ENCODE peak calls at places on chromosome 2, in nine cellular contexts. U is HL-60, C is transverse colon, G is breast epithelium, V is upper lobe of left lung, J is GM12891, L is HepG2, I is K562, F is GM23338. Q is an unnamed sample.

GRCh38 chr2:227411320-227411989 is 23.7 kb upstream of the SCYGR1 start:
- DNase-seq in U (no peak), C (no peak), G (peak), V (no peak), J (no peak), L (no peak), I (no peak), F (no peak), Q (no peak)

GRCh38 chr2:238570926-238571325 is 144.2 kb downstream of the ASB1 start:
- DNase-seq in U (no peak), C (no peak), G (no peak), V (no peak), J (no peak), L (no peak), I (no peak), F (no peak), Q (peak)

GRCh38 chr2:170766693-170767092 is 3.5 kb upstream of the ERICH2 start:
- DNase-seq in U (no peak), C (no peak), G (no peak), V (no peak), J (no peak), L (peak), I (no peak), F (peak), Q (no peak)

GRCh38 chr2:191206613-191207471 is 38.4 kb upstream of the MYO1B start:
- DNase-seq in U (no peak), C (peak), G (no peak), V (no peak), J (no peak), L (no peak), I (no peak), F (no peak), Q (no peak)

GRCh38 chr2:177530513-177531039 is 138.0 kb downstream of the AGPS start:
- DNase-seq in U (no peak), C (no peak), G (no peak), V (no peak), J (no peak), L (no peak), I (no peak), F (no peak), Q (no peak)

GRCh38 chr2:158984554-158985207 is 16.2 kb downstream of the TANC1 start:
- DNase-seq in U (no peak), C (no peak), G (no peak), V (peak), J (no peak), L (no peak), I (no peak), F (peak), Q (no peak)

GRCh38 chr2:100588071-100588786 is 25.4 kb downstream of the PDCL3 start:
- DNase-seq in U (peak), C (no peak), G (no peak), V (no peak), J (no peak), L (no peak), I (peak), F (no peak), Q (no peak)

GRCh38 chr2:48279347-48279746 is 250.6 kb upstream of the STON1 start:
- DNase-seq in U (no peak), C (no peak), G (no peak), V (no peak), J (no peak), L (no peak), I (no peak), F (no peak), Q (no peak)

GRCh38 chr2:17821535-17822451 is 5.5 kb downstream of the MSGN1 start:
- DNase-seq in U (no peak), C (no peak), G (no peak), V (no peak), J (no peak), L (no peak), I (no peak), F (no peak), Q (no peak)

GRCh38 chr2:158753561-158754302 is 41.4 kb upstream of the DAPL1 start:
- DNase-seq in U (peak), C (peak), G (no peak), V (no peak), J (peak), L (peak), I (peak), F (peak), Q (no peak)

GRCh38 chr2:165113414-165113813 is 90.4 kb downstream of the SCN3A start:
- DNase-seq in U (no peak), C (no peak), G (no peak), V (no peak), J (no peak), L (no peak), I (no peak), F (no peak), Q (no peak)

GRCh38 chr2:64035067-64035942 is 16.1 kb upstream of the VPS54 start:
- DNase-seq in U (no peak), C (no peak), G (no peak), V (no peak), J (no peak), L (no peak), I (no peak), F (no peak), Q (no peak)

GRCh38 chr2:181738074-181738473 is 57.8 kb upstream of the NEUROD1 start:
- DNase-seq in U (no peak), C (no peak), G (no peak), V (no peak), J (no peak), L (no peak), I (no peak), F (peak), Q (no peak)

GRCh38 chr2:16362611-16363010 is 303.0 kb downstream of the CYRIA start:
- DNase-seq in U (no peak), C (no peak), G (no peak), V (no peak), J (no peak), L (no peak), I (no peak), F (no peak), Q (no peak)

GRCh38 chr2:76447294-76447693 is 736.6 kb upstream of the GCFC2 start:
- DNase-seq in U (no peak), C (no peak), G (no peak), V (no peak), J (no peak), L (no peak), I (no peak), F (no peak), Q (no peak)

GRCh38 chr2:8345200-8345599 is 336.7 kb upstream of the ID2 start:
- DNase-seq in U (no peak), C (no peak), G (no peak), V (no peak), J (no peak), L (no peak), I (no peak), F (no peak), Q (no peak)

GRCh38 chr2:150924862-150925261 is 336.8 kb downstream of the RBM43 start:
- DNase-seq in U (no peak), C (no peak), G (no peak), V (no peak), J (no peak), L (no peak), I (no peak), F (no peak), Q (no peak)

GRCh38 chr2:39494784-39495251 is 57.7 kb upstream of the MAP4K3 start:
- DNase-seq in U (no peak), C (no peak), G (no peak), V (no peak), J (no peak), L (no peak), I (no peak), F (peak), Q (no peak)

GRCh38 chr2:240140511-240140910 is at the start of gene OTOS:
- DNase-seq in U (no peak), C (no peak), G (no peak), V (no peak), J (no peak), L (no peak), I (no peak), F (no peak), Q (peak)

GRCh38 chr2:3110555-3110954 is 267.1 kb downstream of the EIPR1 start:
- DNase-seq in U (no peak), C (no peak), G (no peak), V (no peak), J (no peak), L (no peak), I (no peak), F (no peak), Q (no peak)

GRCh38 chr2:100987536-100987935 is 14.6 kb upstream of the RPL31 start:
- DNase-seq in U (no peak), C (no peak), G (no peak), V (no peak), J (no peak), L (no peak), I (no peak), F (no peak), Q (no peak)

GRCh38 chr2:241849616-241850543 is 8.8 kb downstream of the PDCD1 start:
- DNase-seq in U (no peak), C (no peak), G (no peak), V (peak), J (peak), L (peak), I (no peak), F (no peak), Q (no peak)

GRCh38 chr2:207819839-207820784 is 50.4 kb upstream of the FZD5 start:
- DNase-seq in U (no peak), C (peak), G (no peak), V (no peak), J (no peak), L (peak), I (no peak), F (no peak), Q (no peak)

GRCh38 chr2:135703300-135703699 is 38.4 kb upstream of the UBXN4 start:
- DNase-seq in U (no peak), C (no peak), G (no peak), V (no peak), J (no peak), L (no peak), I (no peak), F (no peak), Q (no peak)

GRCh38 chr2:159936471-159936870 is 125.9 kb downstream of the PLA2R1 start:
- DNase-seq in U (no peak), C (no peak), G (no peak), V (no peak), J (no peak), L (no peak), I (peak), F (peak), Q (no peak)

GRCh38 chr2:174343343-174343637 is 8.5 kb downstream of the SP9 start:
- DNase-seq in U (no peak), C (no peak), G (no peak), V (no peak), J (no peak), L (no peak), I (no peak), F (no peak), Q (no peak)

GRCh38 chr2:238790126-238790820 is 57.6 kb upstream of the TWIST2 start:
- DNase-seq in U (no peak), C (no peak), G (no peak), V (no peak), J (no peak), L (no peak), I (no peak), F (no peak), Q (no peak)

GRCh38 chr2:46545015-46545839 is 65.9 kb downstream of the TMEM247 start:
- DNase-seq in U (no peak), C (no peak), G (no peak), V (no peak), J (no peak), L (no peak), I (peak), F (no peak), Q (no peak)

GRCh38 chr2:230007931-230008707 is 60.6 kb downstream of the SLC16A14 start:
- DNase-seq in U (peak), C (peak), G (peak), V (peak), J (peak), L (peak), I (peak), F (peak), Q (peak)

GRCh38 chr2:46336560-46336959 is 39.4 kb downstream of the EPAS1 start:
- DNase-seq in U (no peak), C (no peak), G (no peak), V (no peak), J (no peak), L (no peak), I (no peak), F (no peak), Q (no peak)

GRCh38 chr2:108383146-108383830 is 5.5 kb downstream of the SULT1C4 start:
- DNase-seq in U (no peak), C (no peak), G (no peak), V (no peak), J (no peak), L (peak), I (no peak), F (peak), Q (no peak)

GRCh38 chr2:135963841-135964240 is 21.6 kb downstream of the DARS1 start:
- DNase-seq in U (no peak), C (no peak), G (no peak), V (no peak), J (no peak), L (no peak), I (no peak), F (no peak), Q (no peak)

GRCh38 chr2:184599875-184600227 is 1.5 kb downstream of the ZNF804A start:
- DNase-seq in U (no peak), C (no peak), G (no peak), V (no peak), J (no peak), L (no peak), I (no peak), F (no peak), Q (no peak)

DNA sequence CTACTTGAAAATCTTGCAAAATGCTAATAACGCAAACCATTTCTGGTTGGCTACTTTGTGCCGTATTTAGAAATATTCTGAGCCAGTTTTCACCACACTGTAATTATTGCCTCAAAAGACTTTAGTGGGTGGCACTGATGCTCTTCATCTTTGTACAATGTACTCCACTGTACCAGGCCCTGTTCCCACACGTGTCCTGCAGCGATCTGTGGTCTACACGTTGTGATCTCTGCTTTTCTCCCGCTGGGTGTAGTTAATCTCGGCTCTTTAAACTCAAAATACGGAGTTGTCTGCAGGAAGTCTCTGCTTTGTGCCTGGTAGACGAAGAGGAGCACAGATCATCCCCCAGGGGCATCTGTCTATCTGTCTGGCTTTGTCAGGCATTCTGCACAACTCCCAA is 12.1 kb upstream of the GREB1 start:
- DNase-seq in U (no peak), C (no peak), G (no peak), V (no peak), J (no peak), L (no peak), I (no peak), F (no peak), Q (no peak)
- TF ChIP-seq POLR2AphosphoS5 in U (no peak), C (no peak), G (no peak), V (no peak), J (no peak), L (no peak), I (no peak), F (no peak), Q (no peak)

DNA sequence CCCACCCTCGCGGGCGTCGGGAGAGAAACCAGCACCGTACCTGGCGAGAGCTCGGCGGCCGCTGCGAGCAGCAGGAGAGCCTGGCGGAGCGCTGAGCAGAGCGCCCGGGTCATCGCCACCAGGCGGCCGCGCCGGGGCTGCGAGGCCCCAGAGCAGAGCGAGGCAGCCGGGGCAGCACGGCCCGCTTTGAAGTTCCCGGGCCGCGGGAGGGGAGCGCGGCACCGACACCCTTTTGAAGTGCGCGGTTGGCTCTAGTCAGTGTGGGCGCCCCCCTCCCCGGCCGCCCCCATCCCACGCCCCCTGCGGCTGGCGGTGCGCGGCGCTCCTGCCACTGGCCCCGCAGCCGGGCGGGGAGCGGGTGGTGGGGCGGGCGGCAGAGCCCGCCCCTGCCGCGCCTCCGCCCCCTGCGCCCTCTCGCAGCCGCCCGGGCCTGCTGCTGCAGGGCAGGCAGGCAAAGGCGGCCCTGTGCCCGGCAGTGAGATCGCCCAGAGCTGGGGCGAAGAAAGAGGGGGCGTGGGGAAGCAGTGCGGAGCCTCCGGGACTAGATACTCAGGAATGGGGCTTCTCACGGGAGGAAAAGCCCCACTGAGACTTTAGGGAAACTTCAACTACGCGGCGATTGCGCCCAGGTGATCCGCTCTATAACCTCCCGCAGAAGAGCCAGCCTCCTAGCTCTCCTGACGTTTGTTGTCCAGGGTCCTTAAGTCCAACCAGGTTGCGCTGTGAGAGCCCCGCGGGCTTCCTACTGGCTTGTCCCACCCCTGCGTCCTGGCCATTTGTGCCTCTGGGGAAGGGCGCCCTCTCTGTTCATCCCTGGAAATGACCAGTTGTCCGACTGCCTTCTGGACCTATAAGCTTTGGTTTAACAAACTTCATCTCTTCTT is at the start of gene ACVR1C:
- DNase-seq in U (no peak), C (peak), G (no peak), V (peak), J (peak), L (peak), I (peak), F (peak), Q (peak)
- TF ChIP-seq POLR2AphosphoS5 in U (no peak), C (peak), G (no peak), V (no peak), J (no peak), L (no peak), I (no peak), F (no peak), Q (no peak)

DNA sequence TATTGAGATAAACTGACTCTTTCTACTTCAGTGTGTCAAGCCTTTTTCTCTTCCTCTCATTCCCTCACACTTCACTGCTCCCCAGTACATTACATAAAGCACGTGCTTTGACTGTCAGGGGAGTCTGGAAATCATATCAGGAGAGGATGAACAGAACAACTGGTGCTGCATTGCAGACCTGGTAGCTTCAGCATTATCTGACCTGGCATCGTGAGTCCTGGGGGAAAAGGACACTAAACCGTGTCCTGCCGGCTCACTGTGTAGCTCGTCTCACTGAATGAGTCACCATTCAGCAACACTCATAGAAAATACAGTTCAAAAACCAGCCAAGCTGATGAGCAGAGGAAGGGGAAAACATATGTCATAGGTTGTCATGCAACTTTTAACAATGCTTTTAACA is 108.5 kb upstream of the UNC80 start:
- DNase-seq in U (no peak), C (no peak), G (no peak), V (no peak), J (no peak), L (no peak), I (no peak), F (no peak), Q (no peak)
- TF ChIP-seq POLR2AphosphoS5 in U (no peak), C (no peak), G (no peak), V (no peak), J (no peak), L (no peak), I (no peak), F (no peak), Q (no peak)

GRCh38 chr2:156680266-156680665 is 244.1 kb downstream of the GPD2 start:
- DNase-seq in U (no peak), C (no peak), G (no peak), V (no peak), J (no peak), L (no peak), I (no peak), F (no peak), Q (no peak)
- TF ChIP-seq POLR2AphosphoS5 in U (no peak), C (no peak), G (no peak), V (no peak), J (no peak), L (no peak), I (no peak), F (no peak), Q (no peak)

GRCh38 chr2:62531594-62531993 is 25.6 kb upstream of the TMEM17 start:
- DNase-seq in U (no peak), C (no peak), G (no peak), V (no peak), J (no peak), L (no peak), I (no peak), F (no peak), Q (no peak)

GRCh38 chr2:62537814-62538213 is 31.8 kb upstream of the TMEM17 start:
- DNase-seq in U (no peak), C (no peak), G (no peak), V (no peak), J (no peak), L (no peak), I (no peak), F (no peak), Q (no peak)

GRCh38 chr2:62540786-62541168 is 34.8 kb upstream of the TMEM17 start:
- DNase-seq in U (no peak), C (no peak), G (no peak), V (no peak), J (no peak), L (no peak), I (no peak), F (no peak), Q (no peak)

GRCh38 chr2:62539892-62540785 is 34.1 kb upstream of the TMEM17 start:
- DNase-seq in U (no peak), C (no peak), G (no peak), V (no peak), J (no peak), L (peak), I (no peak), F (no peak), Q (no peak)

GRCh38 chr2:62536873-62537547 is 31.0 kb upstream of the TMEM17 start:
- DNase-seq in U (no peak), C (no peak), G (no peak), V (no peak), J (no peak), L (peak), I (no peak), F (no peak), Q (no peak)
- TF ChIP-seq POLR2AphosphoS5 in U (no peak), C (no peak), G (no peak), V (no peak), J (no peak), L (no peak), I (no peak), F (no peak), Q (no peak)

GRCh38 chr2:61538920-61539559 is 884 bp upstream of the XPO1 start:
- DNase-seq in U (no peak), C (peak), G (peak), V (peak), J (no peak), L (peak), I (no peak), F (no peak), Q (no peak)
- TF ChIP-seq POLR2AphosphoS5 in U (no peak), C (peak), G (no peak), V (peak), J (no peak), L (no peak), I (no peak), F (no peak), Q (no peak)

GRCh38 chr2:210226186-210226585 is 939 bp upstream of the ACADL start:
- DNase-seq in U (no peak), C (no peak), G (no peak), V (peak), J (no peak), L (no peak), I (no peak), F (no peak), Q (no peak)
- TF ChIP-seq POLR2AphosphoS5 in U (no peak), C (no peak), G (no peak), V (no peak), J (no peak), L (no peak), I (no peak), F (no peak), Q (no peak)

GRCh38 chr2:120539937-120540718 is 194.2 kb downstream of the INHBB start:
- DNase-seq in U (no peak), C (peak), G (peak), V (peak), J (no peak), L (peak), I (no peak), F (peak), Q (no peak)
- TF ChIP-seq POLR2AphosphoS5 in U (no peak), C (no peak), G (peak), V (peak), J (no peak), L (peak), I (no peak), F (no peak), Q (peak)

Q was measured in spleen.